ENCODE peak calls at places on chromosomes 12 and 14, in six cellular contexts. N is NCI-H146; O is activated CD8-positive, alpha-beta memory T cell treated with anti-CD3 and anti-CD28 coated beads for 24 hours; F is EL; I is stomach; C is endothelial cell. P is an unnamed sample.

GRCh38 chr12:104263580-104264358 is 39.8 kb upstream of the EID3 start:
- DNase-seq in N (peak; percentile 40), C (no peak), O (no peak), I (no peak), F (peak; percentile 77), P (peak; percentile 81)

GRCh38 chr12:69404851-69405365 is 45.4 kb downstream of the YEATS4 start:
- DNase-seq in O (no peak), N (no peak), C (no peak), F (no peak), I (no peak), P (peak; percentile 30)

GRCh38 chr14:53462931-53463778 is 310.0 kb upstream of the DDHD1 start:
- DNase-seq in I (no peak), O (no peak), C (no peak), N (no peak), F (no peak), P (no peak)

GRCh38 chr12:52007158-52007921 is 594 bp downstream of the TAMALIN start:
- DNase-seq in C (no peak), O (peak; percentile 83), F (no peak), N (peak; percentile 59), I (peak; percentile 32), P (no peak)

GRCh38 chr12:38811814-38812356 is 93.5 kb downstream of the CPNE8 start:
- DNase-seq in I (no peak), F (no peak), N (no peak), C (no peak), O (no peak), P (no peak)

GRCh38 chr12:77232045-77232444 is 166.7 kb upstream of the E2F7 start:
- DNase-seq in N (no peak), F (peak; percentile 32), O (no peak), C (no peak), I (no peak), P (peak; percentile 70)

GRCh38 chr12:25241171-25242020 is 9.3 kb downstream of the KRAS start:
- DNase-seq in C (no peak), I (no peak), O (no peak), F (peak; percentile 46), N (peak; percentile 12), P (peak; percentile 60)

GRCh38 chr14:51119411-51120051 is 24.6 kb upstream of the TRIM9 start:
- DNase-seq in N (no peak), O (no peak), I (no peak), F (no peak), C (no peak), P (no peak)

GRCh38 chr12:123064356-123064755 is 83.9 kb downstream of the ARL6IP4 start:
- DNase-seq in N (no peak), I (no peak), O (no peak), F (no peak), C (no peak), P (no peak)

GRCh38 chr14:70698288-70698687 is 56.6 kb downstream of the TTC9 start:
- DNase-seq in O (no peak), F (peak; percentile 50), C (no peak), N (no peak), I (peak; percentile 74), P (peak; percentile 66)

GRCh38 chr12:54173066-54173726 is 15.6 kb downstream of the SMUG1 start:
- DNase-seq in N (peak; percentile 80), C (peak; percentile 34), O (peak; percentile 70), F (peak; percentile 52), I (peak; percentile 52), P (peak; percentile 49)

GRCh38 chr12:46210835-46211439 is 57.9 kb downstream of the SLC38A1 start:
- DNase-seq in O (no peak), I (no peak), C (no peak), N (no peak), F (no peak), P (no peak)

P was measured in EH.